ENCODE peak calls at places on chromosome 21, in five cellular contexts. One of them, this sample, is unnamed.

GRCh38 chr21:35376406-35377135 is 327.5 kb upstream of the RUNX1 start:
- DNase-seq in CD4-positive, alpha-beta T cell: no peak
- DNase-seq in transverse colon: no peak
- DNase-seq in germinal center: no peak
- DNase-seq in NCI-H1417: no peak
- DNase-seq in this sample: no peak

GRCh38 chr21:30463713-30464112 is 16.5 kb downstream of the KRTAP19-1 start:
- DNase-seq in NCI-H1417: no peak
- DNase-seq in CD4-positive, alpha-beta T cell: no peak
- DNase-seq in germinal center: no peak
- DNase-seq in transverse colon: no peak
- DNase-seq in this sample: no peak

GRCh38 chr21:39238275-39238674 is 55.0 kb upstream of the PSMG1 start:
- DNase-seq in transverse colon: no peak
- DNase-seq in NCI-H1417: no peak
- DNase-seq in CD4-positive, alpha-beta T cell: no peak
- DNase-seq in germinal center: no peak
- DNase-seq in this sample: no peak

GRCh38 chr21:41899431-41900202 is 20.5 kb upstream of the PRDM15 start:
- DNase-seq in NCI-H1417: no peak
- DNase-seq in transverse colon: no peak
- DNase-seq in CD4-positive, alpha-beta T cell: peak
- DNase-seq in germinal center: no peak
- DNase-seq in this sample: no peak

GRCh38 chr21:14751602-14752001 is 205.5 kb upstream of the SAMSN1 start:
- DNase-seq in NCI-H1417: no peak
- DNase-seq in CD4-positive, alpha-beta T cell: no peak
- DNase-seq in transverse colon: no peak
- DNase-seq in germinal center: no peak
- DNase-seq in this sample: no peak

GRCh38 chr21:35559881-35560280 is 500.4 kb downstream of the SETD4 start:
- DNase-seq in NCI-H1417: no peak
- DNase-seq in CD4-positive, alpha-beta T cell: no peak
- DNase-seq in transverse colon: no peak
- DNase-seq in germinal center: no peak
- DNase-seq in this sample: no peak

GRCh38 chr21:39863111-39863510 is 4.1 kb upstream of the PCP4 start:
- DNase-seq in germinal center: no peak
- DNase-seq in transverse colon: peak
- DNase-seq in NCI-H1417: peak
- DNase-seq in CD4-positive, alpha-beta T cell: no peak
- DNase-seq in this sample: no peak

GRCh38 chr21:27802816-27803475 is 836.1 kb upstream of the ADAMTS5 start:
- DNase-seq in NCI-H1417: peak
- DNase-seq in germinal center: peak
- DNase-seq in transverse colon: peak
- DNase-seq in CD4-positive, alpha-beta T cell: no peak
- DNase-seq in this sample: peak

GRCh38 chr21:26801524-26801923 is 43.7 kb downstream of the ADAMTS1 start:
- DNase-seq in CD4-positive, alpha-beta T cell: no peak
- DNase-seq in transverse colon: no peak
- DNase-seq in germinal center: no peak
- DNase-seq in NCI-H1417: no peak
- DNase-seq in this sample: no peak

GRCh38 chr21:27277122-27277521 is 310.2 kb upstream of the ADAMTS5 start:
- DNase-seq in NCI-H1417: no peak
- DNase-seq in transverse colon: no peak
- DNase-seq in germinal center: no peak
- DNase-seq in CD4-positive, alpha-beta T cell: no peak
- DNase-seq in this sample: no peak

GRCh38 chr21:33940846-33941245 is 25.2 kb upstream of the ATP5PO start:
- DNase-seq in NCI-H1417: no peak
- DNase-seq in transverse colon: no peak
- DNase-seq in germinal center: no peak
- DNase-seq in CD4-positive, alpha-beta T cell: no peak
- DNase-seq in this sample: no peak

GRCh38 chr21:42403611-42404231 is at the start of gene UBASH3A:
- DNase-seq in CD4-positive, alpha-beta T cell: peak
- DNase-seq in germinal center: no peak
- DNase-seq in transverse colon: peak
- DNase-seq in NCI-H1417: no peak
- DNase-seq in this sample: no peak

GRCh38 chr21:43758811-43759210 is 17.3 kb downstream of the CSTB start:
- DNase-seq in NCI-H1417: no peak
- DNase-seq in germinal center: no peak
- DNase-seq in transverse colon: no peak
- DNase-seq in CD4-positive, alpha-beta T cell: no peak
- DNase-seq in this sample: peak

GRCh38 chr21:44637018-44637850 is at the start of gene KRTAP10-10:
- DNase-seq in NCI-H1417: no peak
- DNase-seq in transverse colon: no peak
- DNase-seq in germinal center: no peak
- DNase-seq in CD4-positive, alpha-beta T cell: no peak
- DNase-seq in this sample: no peak

GRCh38 chr21:33685613-33686197 is 43.4 kb downstream of the ITSN1 start:
- DNase-seq in germinal center: no peak
- DNase-seq in CD4-positive, alpha-beta T cell: no peak
- DNase-seq in transverse colon: no peak
- DNase-seq in NCI-H1417: no peak
- DNase-seq in this sample: no peak

GRCh38 chr21:42939581-42940413 is 14.4 kb upstream of the ERVH48-1 start:
- DNase-seq in germinal center: no peak
- DNase-seq in transverse colon: peak
- DNase-seq in NCI-H1417: no peak
- DNase-seq in CD4-positive, alpha-beta T cell: no peak
- DNase-seq in this sample: peak

GRCh38 chr21:43778469-43779335 is 2.6 kb upstream of the CSTB start:
- DNase-seq in germinal center: no peak
- DNase-seq in CD4-positive, alpha-beta T cell: no peak
- DNase-seq in transverse colon: no peak
- DNase-seq in NCI-H1417: no peak
- DNase-seq in this sample: no peak

GRCh38 chr21:27362249-27362648 is 395.4 kb upstream of the ADAMTS5 start:
- DNase-seq in NCI-H1417: no peak
- DNase-seq in CD4-positive, alpha-beta T cell: no peak
- DNase-seq in transverse colon: no peak
- DNase-seq in germinal center: no peak
- DNase-seq in this sample: no peak

GRCh38 chr21:34593423-34593822 is 21.5 kb downstream of the RCAN1 start:
- DNase-seq in NCI-H1417: peak
- DNase-seq in germinal center: no peak
- DNase-seq in CD4-positive, alpha-beta T cell: no peak
- DNase-seq in transverse colon: no peak
- DNase-seq in this sample: no peak

GRCh38 chr21:38807987-38808386 is 2.3 kb downstream of the ETS2 start:
- DNase-seq in transverse colon: peak
- DNase-seq in CD4-positive, alpha-beta T cell: no peak
- DNase-seq in NCI-H1417: no peak
- DNase-seq in germinal center: no peak
- DNase-seq in this sample: no peak

GRCh38 chr21:45596704-45597318 is 46.7 kb upstream of the PCBP3 start:
- DNase-seq in germinal center: peak
- DNase-seq in NCI-H1417: peak
- DNase-seq in CD4-positive, alpha-beta T cell: peak
- DNase-seq in transverse colon: peak
- DNase-seq in this sample: peak

GRCh38 chr21:26513212-26513611 is 59.9 kb downstream of the CYYR1 start:
- DNase-seq in germinal center: no peak
- DNase-seq in NCI-H1417: no peak
- DNase-seq in CD4-positive, alpha-beta T cell: no peak
- DNase-seq in transverse colon: no peak
- DNase-seq in this sample: no peak

GRCh38 chr21:41197582-41197981 is 29.6 kb downstream of the BACE2 start:
- DNase-seq in CD4-positive, alpha-beta T cell: no peak
- DNase-seq in transverse colon: no peak
- DNase-seq in germinal center: no peak
- DNase-seq in NCI-H1417: no peak
- DNase-seq in this sample: no peak

GRCh38 chr21:31218830-31219608 is 125.0 kb downstream of the TIAM1 start:
- DNase-seq in transverse colon: peak
- DNase-seq in NCI-H1417: no peak
- DNase-seq in germinal center: no peak
- DNase-seq in CD4-positive, alpha-beta T cell: no peak
- DNase-seq in this sample: peak

GRCh38 chr21:25186278-25186677 is 421.0 kb downstream of the MRPL39 start:
- DNase-seq in germinal center: peak
- DNase-seq in transverse colon: no peak
- DNase-seq in CD4-positive, alpha-beta T cell: no peak
- DNase-seq in NCI-H1417: no peak
- DNase-seq in this sample: no peak

GRCh38 chr21:33940164-33940563 is 24.6 kb upstream of the ATP5PO start:
- DNase-seq in germinal center: no peak
- DNase-seq in NCI-H1417: no peak
- DNase-seq in CD4-positive, alpha-beta T cell: no peak
- DNase-seq in transverse colon: no peak
- DNase-seq in this sample: no peak

GRCh38 chr21:45326834-45327457 is 39.3 kb upstream of the POFUT2 start:
- DNase-seq in germinal center: no peak
- DNase-seq in CD4-positive, alpha-beta T cell: no peak
- DNase-seq in transverse colon: no peak
- DNase-seq in NCI-H1417: no peak
- DNase-seq in this sample: no peak

GRCh38 chr21:41755258-41755933 is 11.5 kb downstream of the RIPK4 start:
- DNase-seq in CD4-positive, alpha-beta T cell: no peak
- DNase-seq in NCI-H1417: no peak
- DNase-seq in germinal center: no peak
- DNase-seq in transverse colon: no peak
- DNase-seq in this sample: no peak

GRCh38 chr21:36700961-36701911 is 2.3 kb downstream of the SIM2 start:
- DNase-seq in germinal center: no peak
- DNase-seq in NCI-H1417: no peak
- DNase-seq in CD4-positive, alpha-beta T cell: no peak
- DNase-seq in transverse colon: no peak
- DNase-seq in this sample: no peak

GRCh38 chr21:46056450-46056903 is 41.4 kb upstream of the COL6A2 start:
- DNase-seq in germinal center: no peak
- DNase-seq in NCI-H1417: no peak
- DNase-seq in transverse colon: peak
- DNase-seq in CD4-positive, alpha-beta T cell: no peak
- DNase-seq in this sample: no peak

GRCh38 chr21:37878946-37879660 is 37.2 kb downstream of the KCNJ6 start:
- DNase-seq in germinal center: no peak
- DNase-seq in NCI-H1417: no peak
- DNase-seq in CD4-positive, alpha-beta T cell: no peak
- DNase-seq in transverse colon: no peak
- DNase-seq in this sample: no peak

GRCh38 chr21:37257526-37257966 is 9.6 kb downstream of the VPS26C start:
- DNase-seq in NCI-H1417: no peak
- DNase-seq in germinal center: peak
- DNase-seq in CD4-positive, alpha-beta T cell: no peak
- DNase-seq in transverse colon: peak
- DNase-seq in this sample: peak